ENCODE peak calls at places on chromosomes 3 and 15, in seven cellular contexts. C, H, V, T, Z, G and U are unnamed samples.

GRCh38 chr3:184896336-184896735 is 84.4 kb downstream of the VPS8 start:
- DNase-seq in G (no peak), C (no peak), Z (no peak), T (no peak), V (no peak), H (no peak), U (no peak)

GRCh38 chr15:83692820-83693581 is 39.1 kb downstream of the ADAMTSL3 start:
- DNase-seq in C (no peak), G (no peak), H (no peak), V (no peak), Z (no peak), T (no peak), U (no peak)

GRCh38 chr3:197750863-197751737 is 1.4 kb downstream of the FYTTD1 start:
- DNase-seq in C (peak), Z (peak), V (no peak), G (no peak), T (no peak), H (peak), U (no peak)

GRCh38 chr3:87509401-87509800 is 233.0 kb upstream of the POU1F1 start:
- DNase-seq in Z (no peak), G (no peak), T (no peak), H (no peak), V (no peak), C (no peak), U (no peak)

GRCh38 chr15:42364529-42364928 is 5.2 kb downstream of the CAPN3 start:
- DNase-seq in Z (no peak), T (no peak), V (no peak), H (peak), C (no peak), G (no peak), U (no peak)

GRCh38 chr3:12194209-12194608 is 35.5 kb upstream of the TIMP4 start:
- DNase-seq in G (peak), H (peak), C (peak), T (no peak), Z (no peak), V (peak), U (peak)

GRCh38 chr3:165206454-165207266 is 10.5 kb upstream of the SLITRK3 start:
- DNase-seq in V (peak), T (peak), Z (peak), C (peak), H (peak), G (peak), U (peak)

GRCh38 chr3:76134166-76134565 is 348.8 kb upstream of the ZNF717 start:
- DNase-seq in H (peak), V (no peak), G (no peak), C (no peak), T (no peak), Z (no peak), U (no peak)

GRCh38 chr15:58462547-58462946 is 30.8 kb downstream of the LIPC start:
- DNase-seq in Z (peak), G (no peak), T (peak), H (no peak), C (no peak), V (no peak), U (no peak)

GRCh38 chr15:63530762-63531299 is 26.4 kb downstream of the USP3 start:
- DNase-seq in G (no peak), Z (no peak), V (no peak), H (no peak), T (no peak), C (no peak), U (no peak)

GRCh38 chr3:72062017-72062416 is 277.1 kb upstream of the PROK2 start:
- DNase-seq in V (no peak), T (no peak), G (no peak), C (no peak), H (no peak), Z (no peak), U (no peak)